ENCODE peak calls at places on chromosomes 6 and 20, in four cellular contexts. V is breast epithelium, S is AG04450, X is heart left ventricle. B is an unnamed sample.

GRCh38 chr6:43627008-43627825 is 1.8 kb downstream of the GTPBP2 start:
- DNase-seq in V (no peak), S (peak), X (peak), B (no peak)

GRCh38 chr20:44034451-44034850 is 119.8 kb downstream of the TOX2 start:
- DNase-seq in V (no peak), S (no peak), X (no peak), B (peak)

GRCh38 chr6:26333458-26334297 is 31.3 kb upstream of the BTN3A2 start:
- DNase-seq in V (no peak), S (no peak), X (no peak), B (no peak)

GRCh38 chr6:13488015-13488895 is 855 bp upstream of the GFOD1 start:
- DNase-seq in V (no peak), S (no peak), X (peak), B (no peak)

GRCh38 chr6:149922642-149923326 is at the start of gene RAET1G:
- DNase-seq in V (peak), S (peak), X (peak), B (peak)

GRCh38 chr20:50292324-50293243 is 102.0 kb downstream of the CEBPB start:
- DNase-seq in V (peak), S (peak), X (peak), B (no peak)

GRCh38 chr6:134519456-134519855 is 201.5 kb upstream of the SGK1 start:
- DNase-seq in V (no peak), S (no peak), X (peak), B (no peak)

GRCh38 chr20:1827974-1828785 is 67.0 kb upstream of the SIRPA start:
- DNase-seq in V (no peak), S (no peak), X (peak), B (no peak)

GRCh38 chr20:21156266-21156665 is 30.4 kb downstream of the KIZ start:
- DNase-seq in V (no peak), S (peak), X (no peak), B (no peak)

GRCh38 chr20:32474967-32475819 is 109.9 kb downstream of the NOL4L start:
- DNase-seq in V (peak), S (peak), X (peak), B (peak)

GRCh38 chr6:145080651-145081050 is 654.7 kb downstream of the EPM2A start:
- DNase-seq in V (no peak), S (no peak), X (no peak), B (no peak)

GRCh38 chr6:90222724-90223198 is 73.9 kb downstream of the BACH2 start:
- DNase-seq in V (no peak), S (no peak), X (no peak), B (no peak)

GRCh38 chr6:164151762-164152161 is 737.2 kb downstream of the QKI start:
- DNase-seq in V (no peak), S (no peak), X (no peak), B (no peak)

GRCh38 chr6:55046869-55047422 is 127.4 kb upstream of the HCRTR2 start:
- DNase-seq in V (no peak), S (no peak), X (peak), B (no peak)

GRCh38 chr20:46954490-46955038 is 59.9 kb downstream of the EYA2 start:
- DNase-seq in V (peak), S (peak), X (no peak), B (no peak)

GRCh38 chr6:22884441-22884840 is 315.1 kb downstream of the HDGFL1 start:
- DNase-seq in V (no peak), S (no peak), X (no peak), B (no peak)

GRCh38 chr20:57498425-57499400 is 26.2 kb downstream of the CTCFL start:
- DNase-seq in V (no peak), S (no peak), X (no peak), B (no peak)

GRCh38 chr6:34709386-34709785 is 12.8 kb upstream of the ILRUN start:
- DNase-seq in V (no peak), S (peak), X (peak), B (no peak)

GRCh38 chr6:136503303-136503702 is 46.9 kb downstream of the MAP7 start:
- DNase-seq in V (no peak), S (no peak), X (no peak), B (no peak)

GRCh38 chr20:61503106-61503505 is 251.0 kb downstream of the CDH4 start:
- DNase-seq in V (no peak), S (no peak), X (no peak), B (no peak)

GRCh38 chr6:157274116-157274470 is 49.2 kb downstream of the TMEM242 start:
- DNase-seq in V (no peak), S (no peak), X (no peak), B (no peak)

GRCh38 chr20:62910217-62910766 is 16.0 kb downstream of the DIDO1 start:
- DNase-seq in V (no peak), S (no peak), X (no peak), B (no peak)

GRCh38 chr6:90896165-90896549 is 309.3 kb upstream of the MAP3K7 start:
- DNase-seq in V (no peak), S (no peak), X (no peak), B (no peak)

GRCh38 chr6:108721308-108721707 is 126.9 kb upstream of the ARMC2 start:
- DNase-seq in V (no peak), S (no peak), X (no peak), B (no peak)

GRCh38 chr6:92810913-92811312 is 608.4 kb downstream of the EPHA7 start:
- DNase-seq in V (no peak), S (peak), X (no peak), B (no peak)

GRCh38 chr6:117072781-117073180 is 192.6 kb upstream of the VGLL2 start:
- DNase-seq in V (no peak), S (no peak), X (no peak), B (no peak)

GRCh38 chr20:37564388-37565133 is 36.9 kb upstream of the BLCAP start:
- DNase-seq in V (no peak), S (no peak), X (peak), B (peak)

GRCh38 chr20:23174821-23175220 is 88.7 kb upstream of the CD93 start:
- DNase-seq in V (no peak), S (no peak), X (no peak), B (no peak)

GRCh38 chr20:23179766-23180403 is 93.8 kb upstream of the CD93 start:
- DNase-seq in V (no peak), S (no peak), X (no peak), B (no peak)

GRCh38 chr20:23180451-23180921 is 94.4 kb upstream of the CD93 start:
- DNase-seq in V (no peak), S (no peak), X (peak), B (no peak)

GRCh38 chr20:23178806-23179205 is 92.7 kb upstream of the CD93 start:
- DNase-seq in V (no peak), S (no peak), X (peak), B (no peak)
- TF ChIP-seq CTCF in V (no peak), S (no peak), X (peak), B (no peak)

DNA sequence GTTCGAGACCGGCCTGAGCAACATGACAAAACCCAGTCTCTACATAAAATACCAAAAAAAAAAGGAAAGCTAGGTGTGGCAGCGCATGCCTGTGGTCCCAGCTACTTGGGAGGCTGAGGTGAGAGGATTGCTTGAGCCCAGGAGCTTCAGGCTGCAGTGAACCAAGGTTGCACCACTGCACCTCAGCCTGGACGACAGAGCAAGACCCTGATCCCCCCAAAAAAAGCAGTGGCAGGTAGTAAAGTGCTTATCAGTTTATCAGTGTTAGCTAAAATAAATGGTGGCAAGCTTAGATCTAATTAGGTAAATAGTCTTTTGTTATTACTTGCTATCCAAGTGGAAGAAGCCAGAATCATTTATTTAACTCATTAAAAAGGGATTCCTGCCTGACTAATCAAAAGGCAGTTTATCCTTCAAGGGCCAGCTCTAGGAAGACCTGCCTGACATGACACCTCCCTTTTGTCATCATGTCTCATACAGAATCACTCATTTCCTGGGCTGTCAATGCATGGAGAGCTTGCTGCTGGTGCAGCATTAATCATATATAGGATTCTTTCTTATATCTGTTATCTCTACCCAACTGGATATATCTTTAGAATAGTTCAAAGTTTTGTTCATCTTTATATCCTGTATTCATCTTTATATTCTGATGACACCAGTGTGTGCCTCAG is 9.6 kb downstream of the DSTN start:
- DNase-seq in V (no peak), S (no peak), X (no peak), B (no peak)
- TF ChIP-seq CTCF in V (no peak), S (no peak), X (no peak), B (no peak)

GRCh38 chr6:125759184-125759902 is 9.9 kb downstream of the HEY2 start:
- DNase-seq in V (no peak), S (no peak), X (no peak), B (peak)
- TF ChIP-seq CTCF in V (no peak), S (no peak), X (no peak), B (peak)

DNA sequence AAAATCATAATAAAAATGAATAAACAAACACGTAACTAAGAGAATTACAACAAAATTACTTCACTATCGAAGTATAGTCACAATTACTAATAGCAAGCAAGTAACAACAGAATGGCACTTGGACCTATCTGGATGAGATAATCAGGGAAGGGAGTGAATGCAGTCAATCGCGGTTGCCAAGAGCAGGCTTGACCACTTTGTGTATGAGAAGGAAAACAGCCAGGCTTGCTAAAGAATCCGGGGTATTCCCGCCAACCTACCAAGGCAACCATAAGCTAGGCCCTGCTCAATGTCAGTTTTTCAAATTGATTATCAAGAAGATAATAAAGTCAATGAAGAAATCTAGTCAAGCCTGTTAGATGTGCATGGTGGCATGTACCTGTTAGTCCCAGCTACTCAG is 39.7 kb downstream of the PXDC1 start:
- DNase-seq in V (no peak), S (no peak), X (no peak), B (no peak)
- TF ChIP-seq CTCF in V (no peak), S (no peak), X (no peak), B (no peak)

DNA sequence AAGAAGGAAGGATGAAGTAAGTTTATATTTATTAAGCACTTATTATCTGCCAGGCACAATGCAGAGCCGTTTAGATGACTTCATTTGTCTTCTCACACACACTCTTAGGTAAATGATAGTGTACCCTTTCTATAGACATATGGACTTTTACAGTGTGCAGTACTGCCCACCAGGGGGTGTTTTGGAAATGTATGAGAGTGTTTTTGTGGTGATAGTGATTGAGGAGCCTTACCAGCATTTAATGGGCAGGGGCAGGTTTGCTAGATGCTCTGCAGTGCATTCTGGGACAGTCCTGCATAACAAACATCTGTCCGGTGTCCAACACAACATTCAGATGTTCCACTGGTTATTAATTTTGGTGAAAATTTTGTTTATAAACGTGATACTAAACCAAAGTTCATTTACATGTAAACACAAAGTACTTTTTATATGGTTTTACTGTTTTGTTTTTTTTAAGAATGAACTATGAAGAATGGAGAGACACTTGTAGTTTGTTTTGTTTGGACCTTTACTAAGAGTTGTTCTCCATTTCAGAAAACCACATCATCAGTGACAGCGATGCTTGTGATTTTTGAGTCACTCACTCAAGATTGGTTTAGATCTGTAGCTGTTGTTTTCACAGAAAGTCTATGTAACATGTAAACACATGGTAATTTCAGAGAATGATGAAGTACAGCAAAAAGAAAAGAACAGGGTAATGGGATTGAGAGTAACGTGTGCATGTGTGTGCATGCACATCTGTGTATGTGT is 19.9 kb downstream of the KCNS1 start:
- DNase-seq in V (no peak), S (no peak), X (no peak), B (no peak)
- TF ChIP-seq CTCF in V (no peak), S (peak), X (no peak), B (no peak)

DNA sequence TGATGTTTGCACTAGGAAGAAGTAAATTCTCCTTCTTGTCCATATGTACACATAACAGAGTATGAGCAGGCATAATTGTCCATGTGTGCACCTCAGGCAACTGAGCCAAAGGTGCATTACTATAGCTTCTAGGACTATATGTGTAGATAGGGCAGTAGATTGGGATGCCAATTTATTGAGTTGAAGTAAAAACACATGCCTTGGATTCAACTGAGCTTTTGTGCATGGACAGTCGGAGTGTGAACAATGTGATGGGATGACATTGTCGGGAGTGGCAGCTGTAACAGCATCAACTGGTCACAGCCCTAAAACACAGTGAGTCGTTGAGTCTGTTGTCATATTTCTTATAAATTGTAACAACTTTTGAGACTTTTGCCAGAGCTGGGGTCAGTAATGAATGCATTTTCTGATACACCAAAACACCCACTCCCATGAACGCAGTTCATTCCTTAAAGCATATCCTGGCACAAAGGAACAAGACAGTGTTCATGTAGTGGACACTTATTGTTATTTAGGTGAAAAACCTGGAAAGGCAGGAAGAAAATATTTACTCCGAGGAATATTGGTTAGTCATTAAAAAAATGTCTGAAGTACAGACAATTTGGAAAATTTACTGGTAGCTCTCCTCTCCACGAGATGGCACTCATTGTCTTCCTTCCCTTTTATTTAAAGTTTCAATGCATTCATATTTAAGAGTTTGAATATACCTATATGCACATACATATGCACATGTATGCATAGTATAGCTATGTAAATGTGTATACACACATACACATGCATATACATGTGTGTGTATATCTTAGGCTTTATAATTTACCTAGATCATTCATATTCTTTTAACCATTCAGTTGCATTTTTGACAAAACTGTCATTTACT is 302.0 kb upstream of the STXBP5 start:
- DNase-seq in V (no peak), S (no peak), X (no peak), B (no peak)
- TF ChIP-seq CTCF in V (no peak), S (peak), X (peak), B (no peak)

DNA sequence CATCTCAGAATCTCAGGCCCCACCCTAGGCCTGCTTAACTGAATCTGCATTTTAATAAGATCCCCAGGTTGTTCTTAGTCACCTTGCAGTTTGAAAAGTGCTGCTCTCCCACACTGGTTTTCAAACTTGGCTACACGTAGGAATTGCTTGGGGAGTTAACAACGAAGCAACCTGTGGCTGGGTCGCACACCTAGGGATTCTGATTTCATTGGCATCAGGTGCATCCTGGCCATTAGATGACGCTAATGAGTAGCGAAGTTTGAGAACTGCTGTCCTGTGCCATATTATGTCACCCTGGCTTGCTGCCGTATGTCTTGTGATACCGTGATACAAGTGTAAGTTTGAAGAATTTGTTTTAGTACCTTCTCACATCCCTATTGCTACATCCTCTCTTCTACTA is 28.2 kb upstream of the FUCA2 start:
- DNase-seq in V (no peak), S (no peak), X (no peak), B (no peak)
- TF ChIP-seq CTCF in V (no peak), S (no peak), X (no peak), B (no peak)

GRCh38 chr6:1686117-1687098 is 76.7 kb downstream of the FOXC1 start:
- DNase-seq in V (no peak), S (peak), X (peak), B (no peak)
- TF ChIP-seq CTCF in V (no peak), S (peak), X (peak), B (peak)

B was measured in mesothelial cell of epicardium.